ENCODE peak calls at places on chromosome 14, in four cellular contexts. T is NCI-H1105, N is left cardiac atrium, I is EL. J is an unnamed sample.
A peak's percentile ranks its signal among the peaks of the same experiment; 100 is the strongest.

GRCh38 chr14:93778453-93778852 is 9.8 kb downstream of the PRIMA1 start:
- DNase-seq in I (no peak), N (no peak), T (no peak), J (no peak)

GRCh38 chr14:44962573-44963528 is 861 bp downstream of the TOGARAM1 start:
- DNase-seq in N (peak; percentile 72), T (no peak), I (peak; percentile 50), J (peak; percentile 29)

GRCh38 chr14:30990766-30991165 is 34.7 kb upstream of the AP4S1 start:
- DNase-seq in I (no peak), T (no peak), N (no peak), J (no peak)

GRCh38 chr14:63203618-63204406 is 431 bp upstream of the RHOJ start:
- DNase-seq in I (peak; percentile 95), N (peak; percentile 90), T (peak; percentile 10), J (peak; percentile 81)

GRCh38 chr14:77203611-77204456 is 22.2 kb downstream of the TMEM63C start:
- DNase-seq in T (peak; percentile 56), N (no peak), I (no peak), J (no peak)

GRCh38 chr14:69055973-69056372 is 76.9 kb upstream of the ACTN1 start:
- DNase-seq in I (no peak), N (no peak), T (no peak), J (no peak)

GRCh38 chr14:66078031-66078430 is 408.1 kb upstream of the CCDC196 start:
- DNase-seq in N (no peak), I (no peak), T (peak; percentile 94), J (no peak)

GRCh38 chr14:25406818-25407217 is 356.9 kb upstream of the STXBP6 start:
- DNase-seq in N (no peak), I (peak; percentile 8), T (peak; percentile 38), J (peak; percentile 32)

GRCh38 chr14:51552768-51553426 is 98.8 kb upstream of the FRMD6 start:
- DNase-seq in I (no peak), N (peak; percentile 22), T (peak; percentile 85), J (no peak)

GRCh38 chr14:104602933-104603325 is 1.6 kb downstream of the TMEM179 start:
- DNase-seq in T (no peak), N (no peak), I (no peak), J (no peak)